ENCODE peak calls at places on chromosome 21, in nine cellular contexts. F is kidney epithelial cell; T is cardiac muscle cell; U is GM23338; R is pancreas; D is endodermal cell; Q is left ventricle myocardium inferior; M is BJ; W is CD8-positive, alpha-beta T cell. Y is an unnamed sample.
A peak's percentile ranks its signal among the peaks of the same experiment; 100 is the strongest.

GRCh38 chr21:31744162-31744800 is 12.4 kb upstream of the SCAF4 start:
- DNase-seq in Q (no peak), W (no peak), U (no peak), R (no peak), M (no peak), D (no peak), T (no peak), F (no peak), Y (no peak)

GRCh38 chr21:25149022-25149421 is 458.3 kb downstream of the MRPL39 start:
- DNase-seq in F (no peak), W (no peak), U (no peak), Q (no peak), M (no peak), D (no peak), T (no peak), R (no peak), Y (no peak)

GRCh38 chr21:46376231-46376628 is 52.3 kb downstream of the PCNT start:
- DNase-seq in T (no peak), D (no peak), W (no peak), U (no peak), F (no peak), R (no peak), M (no peak), Q (no peak), Y (no peak)

GRCh38 chr21:25938673-25939395 is 204.1 kb downstream of the GABPA start:
- DNase-seq in Q (no peak), D (no peak), U (no peak), F (no peak), T (peak; percentile 42), R (no peak), W (no peak), M (no peak), Y (no peak)

GRCh38 chr21:23398726-23399125 is 2208.6 kb downstream of the MRPL39 start:
- DNase-seq in Q (no peak), M (no peak), T (no peak), R (no peak), F (no peak), U (no peak), D (no peak), W (no peak), Y (no peak)

GRCh38 chr21:44988607-44989537 is 49.0 kb downstream of the SLX9 start:
- DNase-seq in Q (peak; percentile 1), M (no peak), F (no peak), R (no peak), U (no peak), D (no peak), W (no peak), T (no peak), Y (no peak)

GRCh38 chr21:45551316-45551715 is 9.1 kb upstream of the SLC19A1 start:
- DNase-seq in M (no peak), Q (peak; percentile 9), D (peak; percentile 2), F (peak; percentile 52), U (no peak), W (peak; percentile 33), R (peak; percentile 13), T (peak; percentile 60), Y (no peak)

GRCh38 chr21:25005388-25005787 is 601.9 kb downstream of the MRPL39 start:
- DNase-seq in R (no peak), W (no peak), F (peak; percentile 2), D (no peak), Q (no peak), T (no peak), U (no peak), M (no peak), Y (no peak)

GRCh38 chr21:31293986-31294385 is 50.1 kb downstream of the TIAM1 start:
- DNase-seq in D (no peak), R (no peak), F (peak; percentile 80), W (no peak), T (peak; percentile 92), Q (no peak), M (peak; percentile 49), U (no peak), Y (no peak)

GRCh38 chr21:37800496-37801061 is 115.7 kb downstream of the KCNJ6 start:
- DNase-seq in M (no peak), T (peak; percentile 53), U (no peak), Q (no peak), F (no peak), W (no peak), R (no peak), D (no peak), Y (no peak)

GRCh38 chr21:27648560-27648959 is 681.7 kb upstream of the ADAMTS5 start:
- DNase-seq in W (no peak), F (peak; percentile 45), M (peak; percentile 41), Q (no peak), U (no peak), D (no peak), T (peak; percentile 81), R (no peak), Y (no peak)

DNA sequence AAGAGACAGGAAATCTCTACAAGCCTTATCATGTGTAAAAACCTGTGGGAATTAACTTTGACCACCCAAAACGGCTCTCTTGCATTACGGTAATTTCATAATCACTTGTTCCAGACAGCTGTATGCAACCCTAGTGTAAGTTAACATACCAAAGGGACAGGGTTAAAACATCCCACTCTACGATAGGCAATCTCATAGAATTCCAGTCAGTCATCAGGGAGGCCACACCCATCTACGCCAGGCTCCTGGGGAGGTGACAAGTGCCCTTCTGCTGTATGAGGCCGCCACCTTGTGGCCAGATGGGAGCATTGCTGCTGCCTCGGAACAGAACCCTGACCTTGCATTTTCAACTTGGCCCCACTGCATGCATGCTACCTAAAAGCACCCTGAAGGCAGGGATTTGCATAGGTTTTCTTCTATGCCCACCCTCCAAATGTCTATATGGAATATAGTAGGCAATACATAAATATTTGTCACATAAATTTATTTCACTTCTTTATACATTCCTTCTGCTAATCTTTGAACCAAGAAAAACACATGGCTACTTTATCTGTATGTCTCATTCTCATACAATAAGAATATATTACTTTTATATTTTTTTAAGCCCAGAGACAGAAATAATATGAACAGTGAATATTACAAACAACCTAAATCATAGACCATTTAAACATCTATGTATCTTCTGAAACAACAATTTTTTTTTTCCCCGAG is 12.6 kb downstream of the HSF2BP start:
- DNase-seq in Q (peak; percentile 89), R (peak; percentile 86), D (peak; percentile 96), T (peak; percentile 97), U (peak; percentile 95), M (no peak), W (peak; percentile 84), F (peak; percentile 70), Y (peak; percentile 81)
- H3K4me3 ChIP-seq in Q (no peak overlapping the region), R (no peak overlapping the region), D (no peak overlapping the region), T (no peak overlapping the region), U (no peak overlapping the region), M (no peak overlapping the region), W (no peak overlapping the region), F (no peak overlapping the region), Y (no peak overlapping the region)

GRCh38 chr21:36322083-36322424 is 2.1 kb downstream of the MORC3 start:
- DNase-seq in M (no peak), U (no peak), F (no peak), Q (no peak), D (no peak), W (no peak), T (no peak), R (no peak), Y (no peak)

GRCh38 chr21:36321325-36322082 is 1.5 kb downstream of the MORC3 start:
- DNase-seq in F (no peak), T (peak; percentile 18), D (peak; percentile 58), W (no peak), M (no peak), U (peak; percentile 66), R (peak; percentile 33), Q (no peak), Y (no peak)

GRCh38 chr21:36323032-36323431 is 3.0 kb downstream of the MORC3 start:
- DNase-seq in M (no peak), U (no peak), W (no peak), F (no peak), R (no peak), Q (no peak), D (no peak), T (no peak), Y (no peak)

GRCh38 chr21:36319767-36320420 is at the start of gene MORC3:
- DNase-seq in R (peak; percentile 96), U (peak; percentile 98), M (peak; percentile 95), F (peak; percentile 92), W (peak; percentile 97), T (peak; percentile 100), D (peak; percentile 99), Q (peak; percentile 98), Y (peak; percentile 98)

GRCh38 chr21:36320421-36321324 is 676 bp downstream of the MORC3 start:
- DNase-seq in R (peak; percentile 68), U (peak; percentile 74), T (peak; percentile 73), F (no peak), D (peak; percentile 87), W (no peak), Q (peak; percentile 25), M (no peak), Y (peak; percentile 64)
- TF ChIP-seq CTCF in R (no peak), U (no peak), T (no peak), F (no peak), D (peak; percentile 21), W (no peak), Q (peak; percentile 23), M (no peak), Y (no peak)

GRCh38 chr21:42222821-42223390 is 4.0 kb downstream of the ABCG1 start:
- DNase-seq in M (no peak), W (no peak), T (no peak), D (peak; percentile 14), Q (no peak), R (no peak), U (no peak), F (no peak), Y (no peak)

GRCh38 chr21:42222386-42222785 is 3.4 kb downstream of the ABCG1 start:
- DNase-seq in U (no peak), R (no peak), T (no peak), F (no peak), W (no peak), M (no peak), D (peak; percentile 23), Q (no peak), Y (no peak)

GRCh38 chr21:42220138-42220701 is 1.3 kb downstream of the ABCG1 start:
- DNase-seq in D (peak; percentile 84), U (peak; percentile 83), T (peak; percentile 72), R (peak; percentile 69), Q (peak; percentile 46), W (peak; percentile 61), F (no peak), M (no peak), Y (peak; percentile 60)

GRCh38 chr21:42219606-42220137 is 732 bp downstream of the ABCG1 start:
- DNase-seq in U (peak; percentile 43), Q (peak; percentile 28), R (no peak), M (no peak), W (peak; percentile 34), T (peak; percentile 17), D (peak; percentile 72), F (no peak), Y (no peak)

GRCh38 chr21:42221581-42222345 is 2.8 kb downstream of the ABCG1 start:
- DNase-seq in W (no peak), U (no peak), R (no peak), Q (no peak), T (peak; percentile 87), F (no peak), M (no peak), D (peak; percentile 14), Y (peak; percentile 67)
- H3K27me3 ChIP-seq in W (no peaks in the 10 kb centered on the region), U (peaks cover 37% of the 10 kb centered on the region), R (no peaks in the 10 kb centered on the region), Q (no peaks in the 10 kb centered on the region), T (peaks cover 31% of the 10 kb centered on the region), F (peaks cover 41% of the 10 kb centered on the region), M (peaks cover 14% of the 10 kb centered on the region), D (peaks cover 69% of the 10 kb centered on the region), Y (no peaks in the 10 kb centered on the region)

DNA sequence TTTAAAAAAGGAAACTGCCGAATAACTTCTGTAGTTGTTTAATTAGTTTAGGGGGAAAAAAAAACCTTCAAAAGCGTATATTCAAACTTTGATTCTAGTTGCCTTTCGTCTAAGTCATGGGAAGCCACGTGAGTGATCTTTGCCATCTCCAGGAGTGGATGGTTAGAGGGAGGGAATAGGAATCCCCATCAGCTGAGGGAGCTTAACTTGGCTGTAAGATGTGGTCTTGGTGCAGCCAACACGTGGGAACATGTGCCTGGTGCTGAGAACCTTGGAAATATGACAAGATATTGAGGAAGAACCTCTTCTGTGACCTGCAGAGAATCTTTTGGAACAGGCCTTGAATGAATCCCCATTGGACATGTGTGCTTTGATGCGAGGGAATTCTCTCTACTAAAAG is 1.7 kb downstream of the BACE2 start:
- DNase-seq in F (no peak), Q (no peak), R (no peak), T (peak; percentile 16), U (no peak), M (no peak), D (no peak), W (no peak), Y (no peak)
- H3K4me3 ChIP-seq in F (no peak overlapping the region), Q (peak overlapping the region; percentile 87), R (no peak overlapping the region), T (no peak overlapping the region), U (peak overlapping the region; percentile 81), M (no peak overlapping the region), D (no peak overlapping the region), W (no peak overlapping the region), Y (no peak overlapping the region)

Y was measured in dorsolateral prefrontal cortex.